ENCODE peak calls at places on chromosomes 12 and 14, in five cellular contexts. One of them, this sample, is unnamed.

GRCh38 chr12:47015381-47015780 is 64.0 kb upstream of the PCED1B start:
- DNase-seq in hippocampal formation: no peak
- DNase-seq in activated CD8-positive, alpha-beta memory T cell treated with anti-CD3 and anti-CD28 coated beads for 24 hours: no peak
- DNase-seq in fibroblast of lung: no peak
- DNase-seq in activated CD4-positive, alpha-beta T cell treated with anti-CD3 and anti-CD28 coated beads for 48 hours: no peak
- DNase-seq in this sample: no peak

GRCh38 chr14:70317969-70318634 is 41.4 kb downstream of the COX16 start:
- DNase-seq in hippocampal formation: peak; percentile 46
- DNase-seq in activated CD8-positive, alpha-beta memory T cell treated with anti-CD3 and anti-CD28 coated beads for 24 hours: no peak
- DNase-seq in fibroblast of lung: peak; percentile 67
- DNase-seq in activated CD4-positive, alpha-beta T cell treated with anti-CD3 and anti-CD28 coated beads for 48 hours: no peak
- DNase-seq in this sample: no peak

GRCh38 chr12:5429741-5430557 is 2.0 kb upstream of the NTF3 start:
- DNase-seq in hippocampal formation: no peak
- DNase-seq in activated CD8-positive, alpha-beta memory T cell treated with anti-CD3 and anti-CD28 coated beads for 24 hours: no peak
- DNase-seq in fibroblast of lung: no peak
- DNase-seq in activated CD4-positive, alpha-beta T cell treated with anti-CD3 and anti-CD28 coated beads for 48 hours: no peak
- DNase-seq in this sample: no peak

GRCh38 chr14:23316300-23316699 is 5.0 kb upstream of the PABPN1 start:
- DNase-seq in hippocampal formation: no peak
- DNase-seq in activated CD8-positive, alpha-beta memory T cell treated with anti-CD3 and anti-CD28 coated beads for 24 hours: no peak
- DNase-seq in fibroblast of lung: no peak
- DNase-seq in activated CD4-positive, alpha-beta T cell treated with anti-CD3 and anti-CD28 coated beads for 48 hours: no peak
- DNase-seq in this sample: no peak

GRCh38 chr12:57459055-57459749 is 383 bp upstream of the GLI1 start:
- DNase-seq in hippocampal formation: peak; percentile 87
- DNase-seq in activated CD8-positive, alpha-beta memory T cell treated with anti-CD3 and anti-CD28 coated beads for 24 hours: peak; percentile 96
- DNase-seq in fibroblast of lung: peak; percentile 97
- DNase-seq in activated CD4-positive, alpha-beta T cell treated with anti-CD3 and anti-CD28 coated beads for 48 hours: peak; percentile 98
- DNase-seq in this sample: peak; percentile 74

GRCh38 chr14:45377201-45377600 is 124.2 kb upstream of the MIS18BP1 start:
- DNase-seq in hippocampal formation: no peak
- DNase-seq in activated CD8-positive, alpha-beta memory T cell treated with anti-CD3 and anti-CD28 coated beads for 24 hours: no peak
- DNase-seq in fibroblast of lung: no peak
- DNase-seq in activated CD4-positive, alpha-beta T cell treated with anti-CD3 and anti-CD28 coated beads for 48 hours: no peak
- DNase-seq in this sample: no peak

GRCh38 chr14:79586401-79586800 is 624.9 kb downstream of the DIO2 start:
- DNase-seq in hippocampal formation: no peak
- DNase-seq in activated CD8-positive, alpha-beta memory T cell treated with anti-CD3 and anti-CD28 coated beads for 24 hours: no peak
- DNase-seq in fibroblast of lung: no peak
- DNase-seq in activated CD4-positive, alpha-beta T cell treated with anti-CD3 and anti-CD28 coated beads for 48 hours: no peak
- DNase-seq in this sample: no peak

GRCh38 chr12:69107541-69107940 is 131.8 kb upstream of the CPSF6 start:
- DNase-seq in hippocampal formation: no peak
- DNase-seq in activated CD8-positive, alpha-beta memory T cell treated with anti-CD3 and anti-CD28 coated beads for 24 hours: no peak
- DNase-seq in fibroblast of lung: peak; percentile 6
- DNase-seq in activated CD4-positive, alpha-beta T cell treated with anti-CD3 and anti-CD28 coated beads for 48 hours: no peak
- DNase-seq in this sample: no peak

GRCh38 chr12:7114008-7114407 is 5.0 kb upstream of the C1RL start:
- DNase-seq in hippocampal formation: no peak
- DNase-seq in activated CD8-positive, alpha-beta memory T cell treated with anti-CD3 and anti-CD28 coated beads for 24 hours: no peak
- DNase-seq in fibroblast of lung: no peak
- DNase-seq in activated CD4-positive, alpha-beta T cell treated with anti-CD3 and anti-CD28 coated beads for 48 hours: no peak
- DNase-seq in this sample: no peak

GRCh38 chr12:127893875-127894635 is 372.9 kb upstream of the TMEM132C start:
- DNase-seq in hippocampal formation: peak; percentile 29
- DNase-seq in activated CD8-positive, alpha-beta memory T cell treated with anti-CD3 and anti-CD28 coated beads for 24 hours: no peak
- DNase-seq in fibroblast of lung: no peak
- DNase-seq in activated CD4-positive, alpha-beta T cell treated with anti-CD3 and anti-CD28 coated beads for 48 hours: no peak
- DNase-seq in this sample: no peak

GRCh38 chr14:91330846-91331245 is 86.3 kb upstream of the GPR68 start:
- DNase-seq in hippocampal formation: no peak
- DNase-seq in activated CD8-positive, alpha-beta memory T cell treated with anti-CD3 and anti-CD28 coated beads for 24 hours: no peak
- DNase-seq in fibroblast of lung: no peak
- DNase-seq in activated CD4-positive, alpha-beta T cell treated with anti-CD3 and anti-CD28 coated beads for 48 hours: no peak
- DNase-seq in this sample: no peak